ENCODE peak calls at places on chromosomes 16 and 17, in six cellular contexts. H, E, R, X, B and U are unnamed samples.

GRCh38 chr17:37726891-37727780 is 17.7 kb downstream of the HNF1B start:
- DNase-seq in H (no peak), B (no peak), R (no peak), X (no peak), E (peak), U (peak)

GRCh38 chr17:146983-147761 is 9.8 kb downstream of the SCGB1C2 start:
- DNase-seq in R (no peak), E (peak), H (no peak), B (no peak), X (no peak), U (no peak)

GRCh38 chr17:37131670-37132620 is 183.2 kb downstream of the AATF start:
- DNase-seq in X (no peak), E (no peak), B (no peak), R (peak), H (no peak), U (peak)

GRCh38 chr17:32174889-32175288 is 32.6 kb downstream of the RHOT1 start:
- DNase-seq in R (no peak), B (no peak), E (no peak), H (no peak), X (no peak), U (no peak)

GRCh38 chr17:34626141-34626681 is 46.8 kb downstream of the TMEM132E start:
- DNase-seq in R (no peak), H (no peak), X (no peak), E (no peak), B (no peak), U (no peak)

GRCh38 chr17:21524211-21524591 is 148.0 kb downstream of the KCNJ12 start:
- DNase-seq in B (no peak), X (no peak), H (no peak), E (no peak), R (no peak), U (no peak)

GRCh38 chr16:10668322-10669045 is 26.2 kb downstream of the TEKT5 start:
- DNase-seq in X (peak), R (peak), E (no peak), B (no peak), H (peak), U (no peak)

GRCh38 chr17:48002208-48002919 is 31.5 kb downstream of the CDK5RAP3 start:
- DNase-seq in X (peak), H (peak), R (peak), E (no peak), B (no peak), U (no peak)

GRCh38 chr16:85689285-85689949 is 663 bp upstream of the GINS2 start:
- DNase-seq in R (no peak), E (peak), H (peak), B (no peak), X (no peak), U (no peak)

GRCh38 chr17:70394430-70394829 is 225.1 kb downstream of the KCNJ2 start:
- DNase-seq in B (no peak), H (no peak), E (no peak), R (no peak), X (no peak), U (no peak)

GRCh38 chr16:73183678-73184092 is 135.8 kb upstream of the ZFHX3 start:
- DNase-seq in B (no peak), X (no peak), H (no peak), R (no peak), E (no peak), U (no peak)

GRCh38 chr17:71970312-71970711 is 150.5 kb upstream of the SOX9 start:
- DNase-seq in B (no peak), X (no peak), R (peak), E (no peak), H (peak), U (no peak)

GRCh38 chr17:61856078-61856477 is 7.2 kb downstream of the BRIP1 start:
- DNase-seq in R (no peak), H (no peak), B (no peak), E (no peak), X (no peak), U (no peak)

GRCh38 chr16:65453646-65454045 is 331.8 kb upstream of the CDH11 start:
- DNase-seq in E (no peak), R (no peak), H (no peak), X (no peak), B (no peak), U (no peak)

GRCh38 chr17:56136316-56136715 is 17.0 kb upstream of the ANKFN1 start:
- DNase-seq in X (no peak), B (no peak), E (no peak), R (no peak), H (no peak), U (no peak)

GRCh38 chr16:68031951-68032350 is 8.9 kb downstream of the DUS2 start:
- DNase-seq in B (no peak), R (peak), E (no peak), X (no peak), H (no peak), U (peak)

GRCh38 chr17:80569936-80570335 is 25.3 kb downstream of the RPTOR start:
- DNase-seq in E (no peak), H (no peak), B (no peak), X (no peak), R (no peak), U (no peak)

GRCh38 chr16:28210979-28211505 is 723 bp downstream of the XPO6 start:
- DNase-seq in B (no peak), R (peak), X (peak), H (peak), E (peak), U (peak)

GRCh38 chr17:51402881-51403280 is 142.5 kb downstream of the UTP18 start:
- DNase-seq in R (no peak), X (no peak), H (no peak), B (no peak), E (no peak), U (no peak)

GRCh38 chr16:16137110-16137509 is 86.2 kb downstream of the ABCC6 start:
- DNase-seq in E (no peak), X (no peak), H (no peak), R (no peak), B (no peak), U (no peak)

GRCh38 chr16:56364865-56365264 is 60.5 kb downstream of the AMFR start:
- DNase-seq in B (no peak), H (no peak), X (no peak), E (no peak), R (no peak), U (no peak)

GRCh38 chr17:4535667-4536258 is 19.4 kb downstream of the MYBBP1A start:
- DNase-seq in H (no peak), B (no peak), X (peak), R (no peak), E (no peak), U (no peak)

GRCh38 chr17:30095507-30096244 is 20.9 kb upstream of the NSRP1 start:
- DNase-seq in E (no peak), X (peak), R (peak), B (no peak), H (peak), U (no peak)

GRCh38 chr17:57911021-57911420 is 44.2 kb downstream of the CUEDC1 start:
- DNase-seq in X (no peak), H (no peak), E (peak), B (no peak), R (no peak), U (no peak)

GRCh38 chr16:49700928-49701685 is 154.8 kb downstream of the ZNF423 start:
- DNase-seq in H (no peak), X (no peak), E (no peak), R (no peak), B (no peak), U (no peak)

GRCh38 chr16:11079657-11080187 is 135.4 kb downstream of the CLEC16A start:
- DNase-seq in X (no peak), R (no peak), H (no peak), B (no peak), E (no peak), U (no peak)

GRCh38 chr17:40312131-40312731 is 3.3 kb downstream of the RARA start:
- DNase-seq in E (no peak), X (no peak), H (no peak), R (no peak), B (no peak), U (peak)

GRCh38 chr17:40311575-40311974 is 2.6 kb downstream of the RARA start:
- DNase-seq in H (no peak), R (peak), B (no peak), X (no peak), E (peak), U (peak)

GRCh38 chr17:40314557-40314953 is 5.6 kb downstream of the RARA start:
- DNase-seq in H (peak), E (peak), B (no peak), X (peak), R (peak), U (peak)

GRCh38 chr17:40313660-40314556 is 4.9 kb downstream of the RARA start:
- DNase-seq in H (no peak), B (no peak), X (no peak), E (no peak), R (peak), U (no peak)

GRCh38 chr17:40312893-40313659 is 4.1 kb downstream of the RARA start:
- DNase-seq in E (no peak), B (no peak), H (no peak), X (no peak), R (no peak), U (no peak)
- H3K4me3 ChIP-seq in E (no peak), B (no peak), H (no peak), X (no peak), R (no peak), U (no peak)

DNA sequence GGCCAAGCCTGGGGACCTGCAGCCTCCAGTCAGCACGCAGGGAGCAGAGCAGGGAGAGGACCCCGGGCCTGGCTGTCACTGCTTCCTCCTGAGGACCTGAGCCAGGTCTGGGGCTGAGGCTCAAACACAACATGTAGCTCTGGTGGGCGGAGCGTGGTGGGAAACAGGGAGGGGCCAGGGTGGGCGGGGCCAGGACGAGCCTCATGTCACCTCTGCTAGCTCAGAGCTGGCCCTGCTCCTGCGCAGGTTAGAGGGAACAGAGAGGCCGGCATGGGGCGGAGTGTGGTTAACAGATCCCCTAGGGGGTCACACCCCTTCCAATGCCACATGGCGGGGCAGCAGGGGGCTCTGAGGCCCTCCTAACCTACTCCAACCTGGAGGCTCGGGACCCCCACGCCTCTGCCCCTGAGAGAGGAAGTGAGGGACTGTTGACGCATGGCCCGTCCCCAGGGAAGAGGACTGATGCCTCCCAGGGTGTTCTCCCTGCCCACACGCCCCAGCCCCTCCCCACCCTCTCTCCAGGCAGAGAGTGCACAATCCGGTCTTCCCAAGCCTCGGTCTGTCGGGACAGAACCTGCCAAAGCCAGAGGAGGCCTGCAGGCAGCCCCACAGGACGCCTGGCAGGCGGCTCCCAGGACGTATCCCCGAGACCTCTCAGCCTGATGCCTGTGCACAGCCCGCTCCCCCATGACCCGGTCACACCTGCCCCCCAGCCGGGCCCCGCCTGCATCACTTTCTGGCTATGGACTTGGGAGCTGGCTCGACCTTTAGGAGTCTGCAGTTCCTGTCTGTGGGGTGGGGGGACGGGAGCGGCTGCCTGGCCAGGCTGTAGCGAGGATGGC is 15.2 kb downstream of the PIEZO1 start:
- DNase-seq in H (peak), R (peak), E (peak), B (no peak), X (peak), U (peak)
- H3K4me3 ChIP-seq in H (no peak), R (peak), E (no peak), B (peak), X (peak), U (peak)

DNA sequence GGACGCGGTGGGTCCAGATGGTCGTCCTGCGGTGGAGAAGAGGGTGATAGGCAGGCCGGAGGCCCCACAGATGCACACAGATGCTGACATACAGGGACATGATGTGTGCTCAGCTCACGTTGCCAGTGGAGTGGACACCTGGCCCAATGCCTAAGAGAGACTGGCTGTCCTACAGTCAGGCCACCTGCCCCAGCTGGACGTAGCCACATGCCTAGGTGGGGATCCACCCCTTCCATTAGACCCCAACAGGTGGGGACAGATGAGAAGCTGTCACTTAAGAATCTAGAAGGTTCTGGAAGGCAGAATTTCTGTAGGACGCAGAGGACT is 117.6 kb upstream of the ZNF750 start:
- DNase-seq in B (no peak), X (no peak), E (peak), R (no peak), H (no peak), U (no peak)
- H3K4me3 ChIP-seq in B (no peak), X (no peak), E (no peak), R (no peak), H (no peak), U (no peak)

GRCh38 chr16:87698241-87698640 is 67.5 kb downstream of the KLHDC4 start:
- DNase-seq in E (no peak), X (no peak), B (no peak), R (no peak), H (no peak), U (no peak)
- H3K4me3 ChIP-seq in E (no peak), X (no peak), B (no peak), R (no peak), H (no peak), U (no peak)

GRCh38 chr17:49021095-49021767 is 24.0 kb downstream of the IGF2BP1 start:
- DNase-seq in H (no peak), E (no peak), B (no peak), R (no peak), X (no peak), U (no peak)

GRCh38 chr17:49020609-49021008 is 23.4 kb downstream of the IGF2BP1 start:
- DNase-seq in B (no peak), R (no peak), X (no peak), E (no peak), H (no peak), U (no peak)

GRCh38 chr17:49021768-49022103 is 24.6 kb downstream of the IGF2BP1 start:
- DNase-seq in X (no peak), R (no peak), H (no peak), B (no peak), E (no peak), U (no peak)

GRCh38 chr17:49024523-49024922 is 27.3 kb downstream of the IGF2BP1 start:
- DNase-seq in X (no peak), E (no peak), H (no peak), R (no peak), B (no peak), U (no peak)

DNA sequence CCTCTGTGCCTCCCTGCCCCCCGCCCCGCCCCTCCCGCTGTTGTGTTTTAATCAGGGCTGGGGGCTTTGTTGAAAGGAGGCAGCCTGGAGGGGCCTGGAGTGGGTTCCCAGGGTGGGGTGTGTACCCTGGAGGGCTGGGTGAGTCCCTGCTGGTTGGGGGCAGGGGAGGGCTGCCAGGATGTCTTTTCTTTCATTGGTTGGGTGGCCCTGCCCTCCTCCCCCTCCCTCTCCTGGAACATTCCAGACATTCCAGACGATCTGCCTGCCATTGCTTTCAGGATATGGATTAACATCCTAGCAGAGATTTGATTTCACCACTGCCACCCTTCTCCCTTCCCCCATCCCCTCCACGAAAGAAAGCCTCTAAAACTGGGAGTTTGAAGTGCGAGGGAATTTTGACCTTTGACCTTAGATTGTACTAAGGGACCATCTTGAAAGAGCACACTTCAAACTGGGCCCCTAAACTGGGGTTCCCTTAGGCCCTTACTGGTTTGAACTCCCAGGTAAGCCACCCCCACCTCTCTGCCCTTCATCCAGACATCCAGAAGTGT is 25.3 kb downstream of the IGF2BP1 start:
- DNase-seq in X (no peak), R (peak), E (no peak), B (no peak), H (peak), U (no peak)
- H3K4me3 ChIP-seq in X (no peak), R (no peak), E (no peak), B (no peak), H (peak), U (no peak)

GRCh38 chr17:10114931-10115535 is 83.4 kb downstream of the GAS7 start:
- DNase-seq in E (peak), R (peak), X (peak), H (peak), B (peak), U (peak)
- H3K4me3 ChIP-seq in E (no peak), R (no peak), X (peak), H (peak), B (peak), U (no peak)